ENCODE peak calls at places on chromosomes 1 and 21, in five cellular contexts. One of them, this sample, is unnamed.

GRCh38 chr1:228045405-228045804 is 37.1 kb upstream of the ARF1 start:
- DNase-seq in stimulated activated CD4-positive, alpha-beta T cell treated with anti-CD3 and anti-CD28 coated beads, TNF-alpha, amount 100 ng/mL, for 24 hours: no peak
- DNase-seq in left colon: no peak
- DNase-seq in epithelial cell of proximal tubule: no peak
- DNase-seq in NCI-H1105: no peak
- DNase-seq in this sample: no peak

GRCh38 chr1:84722794-84723193 is 32.5 kb upstream of the SSX2IP start:
- DNase-seq in stimulated activated CD4-positive, alpha-beta T cell treated with anti-CD3 and anti-CD28 coated beads, TNF-alpha, amount 100 ng/mL, for 24 hours: no peak
- DNase-seq in NCI-H1105: no peak
- DNase-seq in epithelial cell of proximal tubule: no peak
- DNase-seq in left colon: no peak
- DNase-seq in this sample: no peak

GRCh38 chr1:184860985-184861754 is 106.5 kb upstream of the EDEM3 start:
- DNase-seq in stimulated activated CD4-positive, alpha-beta T cell treated with anti-CD3 and anti-CD28 coated beads, TNF-alpha, amount 100 ng/mL, for 24 hours: no peak
- DNase-seq in epithelial cell of proximal tubule: no peak
- DNase-seq in NCI-H1105: no peak
- DNase-seq in left colon: no peak
- DNase-seq in this sample: no peak

GRCh38 chr1:63819795-63820194 is 46.0 kb downstream of the ROR1 start:
- DNase-seq in epithelial cell of proximal tubule: no peak
- DNase-seq in left colon: no peak
- DNase-seq in NCI-H1105: no peak
- DNase-seq in stimulated activated CD4-positive, alpha-beta T cell treated with anti-CD3 and anti-CD28 coated beads, TNF-alpha, amount 100 ng/mL, for 24 hours: no peak
- DNase-seq in this sample: no peak

GRCh38 chr1:3453891-3454810 is at the start of gene ARHGEF16:
- DNase-seq in left colon: peak; percentile 92
- DNase-seq in epithelial cell of proximal tubule: no peak
- DNase-seq in NCI-H1105: peak; percentile 84
- DNase-seq in stimulated activated CD4-positive, alpha-beta T cell treated with anti-CD3 and anti-CD28 coated beads, TNF-alpha, amount 100 ng/mL, for 24 hours: no peak
- DNase-seq in this sample: peak; percentile 80

GRCh38 chr1:29517251-29518080 is 281.1 kb downstream of the PTPRU start:
- DNase-seq in left colon: no peak
- DNase-seq in stimulated activated CD4-positive, alpha-beta T cell treated with anti-CD3 and anti-CD28 coated beads, TNF-alpha, amount 100 ng/mL, for 24 hours: no peak
- DNase-seq in epithelial cell of proximal tubule: no peak
- DNase-seq in NCI-H1105: no peak
- DNase-seq in this sample: peak; percentile 24

GRCh38 chr21:32544697-32545096 is 40.6 kb downstream of the TCP10L start:
- DNase-seq in stimulated activated CD4-positive, alpha-beta T cell treated with anti-CD3 and anti-CD28 coated beads, TNF-alpha, amount 100 ng/mL, for 24 hours: no peak
- DNase-seq in left colon: no peak
- DNase-seq in epithelial cell of proximal tubule: no peak
- DNase-seq in NCI-H1105: no peak
- DNase-seq in this sample: no peak

GRCh38 chr1:98046031-98046641 is 125.3 kb upstream of the DPYD start:
- DNase-seq in stimulated activated CD4-positive, alpha-beta T cell treated with anti-CD3 and anti-CD28 coated beads, TNF-alpha, amount 100 ng/mL, for 24 hours: no peak
- DNase-seq in NCI-H1105: no peak
- DNase-seq in epithelial cell of proximal tubule: no peak
- DNase-seq in left colon: no peak
- DNase-seq in this sample: no peak

GRCh38 chr1:174953657-174954435 is 45.9 kb upstream of the CACYBP start:
- DNase-seq in stimulated activated CD4-positive, alpha-beta T cell treated with anti-CD3 and anti-CD28 coated beads, TNF-alpha, amount 100 ng/mL, for 24 hours: no peak
- DNase-seq in NCI-H1105: peak; percentile 85
- DNase-seq in left colon: peak; percentile 32
- DNase-seq in epithelial cell of proximal tubule: no peak
- DNase-seq in this sample: no peak

GRCh38 chr1:238895911-238896310 is 490.5 kb upstream of the CHRM3 start:
- DNase-seq in epithelial cell of proximal tubule: no peak
- DNase-seq in left colon: no peak
- DNase-seq in stimulated activated CD4-positive, alpha-beta T cell treated with anti-CD3 and anti-CD28 coated beads, TNF-alpha, amount 100 ng/mL, for 24 hours: no peak
- DNase-seq in NCI-H1105: no peak
- DNase-seq in this sample: no peak

GRCh38 chr1:205240118-205240517 is 12.4 kb downstream of the TMCC2 start:
- DNase-seq in NCI-H1105: no peak
- DNase-seq in left colon: no peak
- DNase-seq in epithelial cell of proximal tubule: no peak
- DNase-seq in stimulated activated CD4-positive, alpha-beta T cell treated with anti-CD3 and anti-CD28 coated beads, TNF-alpha, amount 100 ng/mL, for 24 hours: no peak
- DNase-seq in this sample: no peak

GRCh38 chr1:63920154-63921117 is 146.6 kb downstream of the ROR1 start:
- DNase-seq in stimulated activated CD4-positive, alpha-beta T cell treated with anti-CD3 and anti-CD28 coated beads, TNF-alpha, amount 100 ng/mL, for 24 hours: no peak
- DNase-seq in NCI-H1105: no peak
- DNase-seq in left colon: no peak
- DNase-seq in epithelial cell of proximal tubule: no peak
- DNase-seq in this sample: peak; percentile 67

GRCh38 chr1:225422795-225423517 is 4.9 kb downstream of the LBR start:
- DNase-seq in left colon: no peak
- DNase-seq in epithelial cell of proximal tubule: no peak
- DNase-seq in stimulated activated CD4-positive, alpha-beta T cell treated with anti-CD3 and anti-CD28 coated beads, TNF-alpha, amount 100 ng/mL, for 24 hours: no peak
- DNase-seq in NCI-H1105: no peak
- DNase-seq in this sample: no peak

This sample was measured in lung.